ENCODE peak calls at places on chromosomes 5 and 9, in five cellular contexts. One of them, this sample, is unnamed.

GRCh38 chr9:135275163-135275925 is 187.9 kb downstream of the OLFM1 start:
- DNase-seq in GM19239: no peak
- DNase-seq in NB4: no peak
- DNase-seq in Right ventricle myocardium superior: peak
- DNase-seq in activated T-cell treated with anti-CD3 and anti-CD28 coated beads for 1 hour: no peak
- DNase-seq in this sample: no peak

GRCh38 chr5:36378551-36378950 is 76.8 kb upstream of the RANBP3L start:
- DNase-seq in GM19239: no peak
- DNase-seq in NB4: no peak
- DNase-seq in Right ventricle myocardium superior: no peak
- DNase-seq in activated T-cell treated with anti-CD3 and anti-CD28 coated beads for 1 hour: no peak
- DNase-seq in this sample: no peak

GRCh38 chr5:116864157-116864837 is 289.7 kb upstream of the SEMA6A start:
- DNase-seq in GM19239: no peak
- DNase-seq in NB4: peak
- DNase-seq in Right ventricle myocardium superior: no peak
- DNase-seq in activated T-cell treated with anti-CD3 and anti-CD28 coated beads for 1 hour: no peak
- DNase-seq in this sample: no peak

GRCh38 chr9:123326662-123327093 is 29.3 kb upstream of the CRB2 start:
- DNase-seq in GM19239: no peak
- DNase-seq in NB4: peak
- DNase-seq in Right ventricle myocardium superior: no peak
- DNase-seq in activated T-cell treated with anti-CD3 and anti-CD28 coated beads for 1 hour: no peak
- DNase-seq in this sample: peak

GRCh38 chr5:173808079-173808808 is 79.9 kb upstream of the CPEB4 start:
- DNase-seq in GM19239: no peak
- DNase-seq in NB4: peak
- DNase-seq in Right ventricle myocardium superior: no peak
- DNase-seq in activated T-cell treated with anti-CD3 and anti-CD28 coated beads for 1 hour: no peak
- DNase-seq in this sample: no peak

GRCh38 chr9:13993482-13994267 is 320.3 kb downstream of the NFIB start:
- DNase-seq in GM19239: no peak
- DNase-seq in NB4: no peak
- DNase-seq in Right ventricle myocardium superior: no peak
- DNase-seq in activated T-cell treated with anti-CD3 and anti-CD28 coated beads for 1 hour: no peak
- DNase-seq in this sample: no peak

GRCh38 chr5:177399903-177400868 is at the start of gene PFN3:
- DNase-seq in GM19239: no peak
- DNase-seq in NB4: no peak
- DNase-seq in Right ventricle myocardium superior: no peak
- DNase-seq in activated T-cell treated with anti-CD3 and anti-CD28 coated beads for 1 hour: no peak
- DNase-seq in this sample: no peak

GRCh38 chr5:66596791-66597757 is 881 bp downstream of the MAST4 start:
- DNase-seq in GM19239: no peak
- DNase-seq in NB4: no peak
- DNase-seq in Right ventricle myocardium superior: peak
- DNase-seq in activated T-cell treated with anti-CD3 and anti-CD28 coated beads for 1 hour: no peak
- DNase-seq in this sample: peak

GRCh38 chr5:155285673-155286072 is 272.1 kb downstream of the KIF4B start:
- DNase-seq in GM19239: no peak
- DNase-seq in NB4: no peak
- DNase-seq in Right ventricle myocardium superior: no peak
- DNase-seq in activated T-cell treated with anti-CD3 and anti-CD28 coated beads for 1 hour: no peak
- DNase-seq in this sample: no peak

GRCh38 chr5:136032564-136032963 is 3.8 kb downstream of the TGFBI start:
- DNase-seq in GM19239: no peak
- DNase-seq in NB4: peak
- DNase-seq in Right ventricle myocardium superior: no peak
- DNase-seq in activated T-cell treated with anti-CD3 and anti-CD28 coated beads for 1 hour: no peak
- DNase-seq in this sample: no peak

GRCh38 chr9:126378761-126379160 is 52.1 kb downstream of the MVB12B start:
- DNase-seq in GM19239: no peak
- DNase-seq in NB4: no peak
- DNase-seq in Right ventricle myocardium superior: no peak
- DNase-seq in activated T-cell treated with anti-CD3 and anti-CD28 coated beads for 1 hour: no peak
- DNase-seq in this sample: no peak

GRCh38 chr5:74640450-74641013 is at the start of gene ENC1:
- DNase-seq in GM19239: no peak
- DNase-seq in NB4: peak
- DNase-seq in Right ventricle myocardium superior: peak
- DNase-seq in activated T-cell treated with anti-CD3 and anti-CD28 coated beads for 1 hour: peak
- DNase-seq in this sample: peak

GRCh38 chr5:61386062-61386800 is 54.2 kb downstream of the ZSWIM6 start:
- DNase-seq in GM19239: no peak
- DNase-seq in NB4: no peak
- DNase-seq in Right ventricle myocardium superior: no peak
- DNase-seq in activated T-cell treated with anti-CD3 and anti-CD28 coated beads for 1 hour: no peak
- DNase-seq in this sample: no peak

GRCh38 chr5:161058751-161059150 is 206.7 kb upstream of the ATP10B start:
- DNase-seq in GM19239: no peak
- DNase-seq in NB4: no peak
- DNase-seq in Right ventricle myocardium superior: no peak
- DNase-seq in activated T-cell treated with anti-CD3 and anti-CD28 coated beads for 1 hour: no peak
- DNase-seq in this sample: no peak

GRCh38 chr5:80124519-80124918 is 89.4 kb downstream of the THBS4 start:
- DNase-seq in GM19239: no peak
- DNase-seq in NB4: no peak
- DNase-seq in Right ventricle myocardium superior: no peak
- DNase-seq in activated T-cell treated with anti-CD3 and anti-CD28 coated beads for 1 hour: no peak
- DNase-seq in this sample: no peak

GRCh38 chr9:94581711-94582110 is 11.9 kb downstream of the FBP2 start:
- DNase-seq in GM19239: no peak
- DNase-seq in NB4: no peak
- DNase-seq in Right ventricle myocardium superior: no peak
- DNase-seq in activated T-cell treated with anti-CD3 and anti-CD28 coated beads for 1 hour: no peak
- DNase-seq in this sample: no peak

GRCh38 chr9:97705354-97705950 is 8.3 kb upstream of the XPA start:
- DNase-seq in GM19239: no peak
- DNase-seq in NB4: peak
- DNase-seq in Right ventricle myocardium superior: no peak
- DNase-seq in activated T-cell treated with anti-CD3 and anti-CD28 coated beads for 1 hour: no peak
- DNase-seq in this sample: no peak

GRCh38 chr5:88681402-88681801 is 201.6 kb downstream of the MEF2C start:
- DNase-seq in GM19239: no peak
- DNase-seq in NB4: no peak
- DNase-seq in Right ventricle myocardium superior: no peak
- DNase-seq in activated T-cell treated with anti-CD3 and anti-CD28 coated beads for 1 hour: no peak
- DNase-seq in this sample: no peak

GRCh38 chr5:116448869-116449453 is 125.7 kb downstream of the SEMA6A start:
- DNase-seq in GM19239: no peak
- DNase-seq in NB4: no peak
- DNase-seq in Right ventricle myocardium superior: no peak
- DNase-seq in activated T-cell treated with anti-CD3 and anti-CD28 coated beads for 1 hour: no peak
- DNase-seq in this sample: no peak

GRCh38 chr5:132496631-132497487 is 6.3 kb upstream of the IRF1 start:
- DNase-seq in GM19239: peak
- DNase-seq in NB4: peak
- DNase-seq in Right ventricle myocardium superior: peak
- DNase-seq in activated T-cell treated with anti-CD3 and anti-CD28 coated beads for 1 hour: no peak
- DNase-seq in this sample: peak

GRCh38 chr9:112009656-112010055 is 113.0 kb downstream of the UGCG start:
- DNase-seq in GM19239: no peak
- DNase-seq in NB4: peak
- DNase-seq in Right ventricle myocardium superior: no peak
- DNase-seq in activated T-cell treated with anti-CD3 and anti-CD28 coated beads for 1 hour: no peak
- DNase-seq in this sample: no peak

GRCh38 chr5:148988328-148988727 is 74.5 kb downstream of the SH3TC2 start:
- DNase-seq in GM19239: no peak
- DNase-seq in NB4: no peak
- DNase-seq in Right ventricle myocardium superior: no peak
- DNase-seq in activated T-cell treated with anti-CD3 and anti-CD28 coated beads for 1 hour: no peak
- DNase-seq in this sample: no peak

GRCh38 chr5:132262882-132263547 is 5.5 kb downstream of the PDLIM4 start:
- DNase-seq in GM19239: no peak
- DNase-seq in NB4: no peak
- DNase-seq in Right ventricle myocardium superior: no peak
- DNase-seq in activated T-cell treated with anti-CD3 and anti-CD28 coated beads for 1 hour: no peak
- DNase-seq in this sample: peak

GRCh38 chr5:168852329-168852728 is 273.2 kb upstream of the PANK3 start:
- DNase-seq in GM19239: no peak
- DNase-seq in NB4: no peak
- DNase-seq in Right ventricle myocardium superior: no peak
- DNase-seq in activated T-cell treated with anti-CD3 and anti-CD28 coated beads for 1 hour: no peak
- DNase-seq in this sample: no peak